ENCODE peak calls at places on chromosomes 1 and 21, in five cellular contexts. One of them, this sample, is unnamed.

GRCh38 chr1:243950166-243950565 is 100.1 kb upstream of the AKT3 start:
- DNase-seq in A549: peak; percentile 54
- DNase-seq in adrenal gland: no peak
- DNase-seq in stomach: no peak
- DNase-seq in testis: no peak
- DNase-seq in this sample: no peak

GRCh38 chr1:202187040-202187671 is 6.4 kb upstream of the LGR6 start:
- DNase-seq in stomach: no peak
- DNase-seq in testis: no peak
- DNase-seq in A549: no peak
- DNase-seq in adrenal gland: no peak
- DNase-seq in this sample: peak; percentile 90

GRCh38 chr21:44818636-44819011 is 762 bp upstream of the SUMO3 start:
- DNase-seq in A549: no peak
- DNase-seq in adrenal gland: no peak
- DNase-seq in testis: no peak
- DNase-seq in stomach: no peak
- DNase-seq in this sample: no peak

GRCh38 chr1:247496581-247497285 is 38.8 kb upstream of the OR2B11 start:
- DNase-seq in adrenal gland: no peak
- DNase-seq in A549: no peak
- DNase-seq in stomach: no peak
- DNase-seq in testis: no peak
- DNase-seq in this sample: no peak

GRCh38 chr1:8015036-8015808 is 10.9 kb downstream of the ERRFI1 start:
- DNase-seq in adrenal gland: peak; percentile 75
- DNase-seq in stomach: no peak
- DNase-seq in testis: peak; percentile 52
- DNase-seq in A549: peak; percentile 72
- DNase-seq in this sample: no peak

GRCh38 chr1:1202831-1203560 is 3.4 kb downstream of the TNFRSF18 start:
- DNase-seq in A549: no peak
- DNase-seq in adrenal gland: no peak
- DNase-seq in stomach: no peak
- DNase-seq in testis: no peak
- DNase-seq in this sample: no peak

GRCh38 chr1:26469558-26469957 is 2.7 kb upstream of the HMGN2 start:
- DNase-seq in testis: no peak
- DNase-seq in adrenal gland: no peak
- DNase-seq in A549: no peak
- DNase-seq in stomach: no peak
- DNase-seq in this sample: no peak

GRCh38 chr1:210586785-210587184 is 258.1 kb downstream of the HHAT start:
- DNase-seq in testis: no peak
- DNase-seq in A549: no peak
- DNase-seq in stomach: no peak
- DNase-seq in adrenal gland: no peak
- DNase-seq in this sample: no peak

GRCh38 chr21:44414291-44415072 is 40.8 kb upstream of the LRRC3 start:
- DNase-seq in adrenal gland: no peak
- DNase-seq in A549: no peak
- DNase-seq in testis: no peak
- DNase-seq in stomach: no peak
- DNase-seq in this sample: no peak

GRCh38 chr1:8120693-8121260 is 94.7 kb upstream of the ERRFI1 start:
- DNase-seq in testis: no peak
- DNase-seq in stomach: peak; percentile 67
- DNase-seq in adrenal gland: no peak
- DNase-seq in A549: peak; percentile 78
- DNase-seq in this sample: no peak

GRCh38 chr1:157170677-157171515 is 32.7 kb upstream of the ETV3 start:
- DNase-seq in testis: peak; percentile 73
- DNase-seq in adrenal gland: no peak
- DNase-seq in A549: peak; percentile 63
- DNase-seq in stomach: peak; percentile 60
- DNase-seq in this sample: peak; percentile 69

GRCh38 chr21:36860736-36861594 is 105.5 kb downstream of the HLCS start:
- DNase-seq in stomach: no peak
- DNase-seq in testis: no peak
- DNase-seq in A549: peak; percentile 72
- DNase-seq in adrenal gland: no peak
- DNase-seq in this sample: no peak

GRCh38 chr1:24387636-24388035 is 25.9 kb downstream of the STPG1 start:
- DNase-seq in adrenal gland: no peak
- DNase-seq in A549: no peak
- DNase-seq in stomach: no peak
- DNase-seq in testis: no peak
- DNase-seq in this sample: no peak

DNA sequence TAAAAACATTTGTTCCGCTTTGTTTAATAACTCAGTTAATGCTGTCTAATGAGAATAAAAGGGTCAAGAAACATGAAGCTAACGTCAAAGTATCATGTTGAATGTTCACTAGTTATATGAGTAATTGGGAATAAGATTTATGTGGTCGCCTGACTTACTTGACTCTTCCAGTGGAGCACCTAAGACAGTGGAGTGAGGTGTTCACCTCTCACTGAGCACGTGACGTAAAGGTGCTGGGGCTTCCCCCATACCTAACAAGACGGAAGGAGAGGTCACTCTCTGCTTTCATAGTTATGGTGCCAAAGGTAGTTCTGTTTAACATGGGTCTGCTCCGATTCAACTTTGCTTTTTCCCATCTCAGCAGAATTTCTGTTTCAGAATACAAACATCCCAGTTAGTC is 686 bp downstream of the KMO start:
- DNase-seq in A549: no peak
- DNase-seq in adrenal gland: no peak
- DNase-seq in stomach: no peak
- DNase-seq in testis: no peak
- DNase-seq in this sample: peak; percentile 82
- TF ChIP-seq POLR2A in A549: no peak
- TF ChIP-seq POLR2A in adrenal gland: no peak
- TF ChIP-seq POLR2A in stomach: no peak
- TF ChIP-seq POLR2A in testis: no peak
- TF ChIP-seq POLR2A in this sample: no peak

DNA sequence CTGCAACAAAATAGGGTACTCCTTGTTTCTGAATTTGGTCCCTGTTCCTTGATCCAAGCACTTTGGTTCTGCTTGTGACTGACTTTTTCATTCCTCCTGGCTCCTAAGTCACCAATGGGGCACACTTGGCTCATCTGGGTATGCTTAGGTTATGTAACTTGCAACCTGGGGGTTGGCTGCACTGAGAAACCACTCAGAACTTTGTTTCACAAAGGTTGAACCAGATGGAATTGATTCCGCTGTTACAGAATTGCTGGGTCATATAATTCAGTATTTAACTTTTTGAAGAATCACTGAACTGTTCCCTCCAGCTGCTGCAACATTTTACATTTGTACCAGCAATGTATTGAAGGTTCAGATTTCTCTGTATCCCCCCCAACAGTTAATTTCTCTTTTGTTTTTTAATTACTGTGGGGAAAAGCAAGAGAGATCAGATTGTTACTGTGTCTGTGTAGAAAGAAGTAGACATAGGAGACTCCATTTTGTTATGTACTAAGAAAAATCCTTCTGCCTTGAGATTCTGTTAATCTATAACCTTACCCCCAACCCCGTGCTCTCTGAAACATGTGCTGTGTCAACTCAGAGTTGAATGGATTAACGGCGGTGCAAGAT is 9.6 kb upstream of the NVL start:
- DNase-seq in testis: no peak
- DNase-seq in stomach: no peak
- DNase-seq in A549: no peak
- DNase-seq in adrenal gland: no peak
- DNase-seq in this sample: no peak
- H3K4me3 ChIP-seq in testis: no peak overlapping the region
- H3K4me3 ChIP-seq in stomach: no peak overlapping the region
- H3K4me3 ChIP-seq in A549: no peak overlapping the region
- H3K4me3 ChIP-seq in adrenal gland: no peak overlapping the region
- H3K4me3 ChIP-seq in this sample: no peak overlapping the region

DNA sequence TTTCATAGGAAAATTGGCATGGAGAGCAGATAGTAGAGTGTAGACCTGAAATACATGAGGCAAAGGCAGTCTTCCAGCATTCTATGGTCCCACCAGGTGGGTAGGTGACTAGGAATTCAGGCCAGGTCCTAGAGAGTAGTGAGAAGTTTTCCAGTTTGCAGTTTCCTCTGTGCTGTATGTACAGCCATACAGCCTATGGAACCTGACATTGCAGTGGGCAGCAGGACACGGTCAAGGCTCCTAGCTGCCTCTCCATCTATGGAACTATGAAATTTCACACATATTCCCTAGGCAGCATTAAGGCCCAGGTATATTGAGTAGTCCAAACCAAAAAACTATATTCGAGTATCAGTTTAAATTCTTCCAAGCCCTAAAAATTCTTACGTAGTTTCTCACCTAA is 16.3 kb downstream of the POGK start:
- DNase-seq in adrenal gland: no peak
- DNase-seq in A549: no peak
- DNase-seq in testis: no peak
- DNase-seq in stomach: no peak
- DNase-seq in this sample: no peak
- TF ChIP-seq POLR2A in adrenal gland: no peak
- TF ChIP-seq POLR2A in A549: no peak
- TF ChIP-seq POLR2A in testis: no peak
- TF ChIP-seq POLR2A in stomach: no peak
- TF ChIP-seq POLR2A in this sample: no peak

DNA sequence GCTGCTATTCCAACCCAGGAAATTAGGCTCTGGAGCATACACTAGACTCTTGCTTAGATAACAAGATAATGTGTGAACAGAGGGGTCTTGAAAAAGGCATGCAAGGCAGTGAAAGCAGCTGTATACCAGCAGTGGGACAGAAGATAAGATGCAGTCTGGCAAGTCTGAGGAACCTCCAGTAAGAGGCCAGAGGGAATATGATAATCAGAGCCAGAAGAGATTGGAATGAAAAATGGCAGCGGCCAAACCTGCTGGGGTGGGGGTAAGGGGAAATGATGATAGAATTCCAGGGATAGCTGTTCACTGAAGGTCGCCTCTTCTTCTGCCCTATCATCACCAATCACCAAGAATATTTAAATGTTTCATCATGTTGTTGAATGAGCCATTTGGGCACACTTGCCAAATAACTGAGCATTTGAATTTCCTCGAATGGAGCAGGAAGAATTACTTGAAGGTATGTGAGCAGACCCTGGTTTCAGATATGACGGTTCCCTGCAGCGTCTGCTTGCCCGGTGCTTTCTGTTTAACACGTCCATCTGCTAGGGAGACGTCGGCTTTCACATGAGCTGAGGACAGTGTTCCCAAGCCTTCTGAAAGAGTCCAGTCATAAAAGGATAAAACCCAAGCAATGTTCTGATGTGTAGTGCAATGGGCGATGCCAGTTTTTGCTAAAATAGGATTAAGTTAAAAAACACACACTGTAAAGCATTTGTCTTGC is 173.3 kb downstream of the RWDD3 start:
- DNase-seq in stomach: no peak
- DNase-seq in testis: no peak
- DNase-seq in A549: no peak
- DNase-seq in adrenal gland: no peak
- DNase-seq in this sample: no peak
- H3K4me3 ChIP-seq in stomach: no peak overlapping the region
- H3K4me3 ChIP-seq in testis: no peak overlapping the region
- H3K4me3 ChIP-seq in A549: no peak overlapping the region
- H3K4me3 ChIP-seq in adrenal gland: no peak overlapping the region
- H3K4me3 ChIP-seq in this sample: no peak overlapping the region

DNA sequence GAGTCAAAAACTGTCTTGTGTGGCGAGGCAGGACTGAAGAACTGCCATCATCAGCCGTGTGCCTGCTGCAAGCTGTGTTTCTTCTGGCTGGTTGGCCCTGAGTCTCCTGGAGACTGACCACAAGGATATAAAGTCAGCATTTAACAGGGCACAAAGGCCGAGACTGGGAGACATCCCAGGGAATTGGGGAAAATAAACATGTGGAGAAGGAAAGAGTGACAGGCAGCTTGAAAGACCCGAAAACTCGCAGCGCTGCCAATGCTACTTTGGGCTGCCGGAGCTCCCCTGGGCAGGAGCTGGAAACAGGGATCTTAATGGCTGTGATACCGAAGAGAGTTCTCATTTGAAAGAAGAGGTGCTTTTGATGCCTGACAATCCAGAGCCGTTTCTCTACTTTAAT is 125.3 kb upstream of the HMGB4 start:
- DNase-seq in A549: no peak
- DNase-seq in adrenal gland: no peak
- DNase-seq in stomach: no peak
- DNase-seq in testis: no peak
- DNase-seq in this sample: no peak
- TF ChIP-seq POLR2A in A549: no peak
- TF ChIP-seq POLR2A in adrenal gland: no peak
- TF ChIP-seq POLR2A in stomach: no peak
- TF ChIP-seq POLR2A in testis: no peak
- TF ChIP-seq POLR2A in this sample: no peak

GRCh38 chr1:94236021-94236491 is 1.3 kb downstream of the ARHGAP29 start:
- DNase-seq in A549: no peak
- DNase-seq in stomach: no peak
- DNase-seq in testis: no peak
- DNase-seq in adrenal gland: no peak
- DNase-seq in this sample: no peak

GRCh38 chr1:94234615-94235014 is 2.8 kb downstream of the ARHGAP29 start:
- DNase-seq in adrenal gland: no peak
- DNase-seq in A549: no peak
- DNase-seq in testis: no peak
- DNase-seq in stomach: no peak
- DNase-seq in this sample: no peak

GRCh38 chr1:94237291-94238226 is at the start of gene ARHGAP29:
- DNase-seq in A549: peak; percentile 79
- DNase-seq in stomach: peak; percentile 88
- DNase-seq in adrenal gland: peak; percentile 68
- DNase-seq in testis: peak; percentile 89
- DNase-seq in this sample: peak; percentile 89

GRCh38 chr1:94236630-94237290 is 624 bp downstream of the ARHGAP29 start:
- DNase-seq in stomach: peak; percentile 50
- DNase-seq in testis: peak; percentile 69
- DNase-seq in adrenal gland: no peak
- DNase-seq in A549: peak; percentile 50
- DNase-seq in this sample: peak; percentile 49

DNA sequence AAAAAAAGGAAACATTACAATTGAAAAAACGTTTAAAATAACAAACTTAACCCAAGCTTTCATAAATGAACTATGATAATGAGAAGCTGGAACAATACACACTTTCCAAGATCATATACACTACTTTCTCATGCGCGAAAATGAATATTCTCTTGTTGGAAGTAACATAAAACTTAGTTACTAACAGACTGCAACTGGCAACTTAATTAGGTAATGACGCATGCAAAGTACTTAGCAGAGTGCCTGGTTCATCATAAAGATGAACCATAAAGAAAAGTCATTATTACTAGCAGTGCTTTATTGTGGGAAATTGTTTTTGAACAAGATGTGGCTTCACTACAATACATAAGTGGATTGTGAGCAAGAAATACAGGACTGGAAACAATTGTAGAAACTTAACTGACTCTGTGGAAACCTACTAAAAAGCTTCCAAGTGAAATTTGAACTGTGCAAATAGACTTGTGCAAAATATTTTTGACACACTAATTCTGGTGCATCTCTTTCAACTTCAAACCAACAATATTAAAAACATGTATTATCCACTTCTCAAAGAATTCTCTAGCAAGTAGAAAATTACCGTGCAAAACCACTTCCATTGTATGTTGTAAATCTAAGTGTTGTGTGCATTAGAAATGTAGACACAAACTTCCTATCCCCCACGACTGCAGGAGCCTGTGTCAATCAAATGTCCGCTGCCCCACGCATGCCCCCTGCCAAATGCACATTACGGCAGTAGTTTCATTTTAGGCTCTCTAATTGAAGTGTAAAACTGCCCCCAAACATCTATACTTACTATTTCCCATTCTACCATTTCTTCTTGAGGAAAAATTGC is 2.0 kb downstream of the ARHGAP29 start:
- DNase-seq in adrenal gland: no peak
- DNase-seq in A549: no peak
- DNase-seq in testis: peak; percentile 40
- DNase-seq in stomach: no peak
- DNase-seq in this sample: no peak
- H3K4me3 ChIP-seq in adrenal gland: no peak overlapping the region
- H3K4me3 ChIP-seq in A549: peak overlapping the region; percentile 84
- H3K4me3 ChIP-seq in testis: peak overlapping the region; percentile 94
- H3K4me3 ChIP-seq in stomach: peak overlapping the region; percentile 88
- H3K4me3 ChIP-seq in this sample: no peak overlapping the region